ENCODE peak calls at places on chromosome 3, in seven cellular contexts. O is KG1, A is choroid plexus epithelial cell, L is LoVo, D is activated T-cell treated with anti-CD3 and anti-CD28 coated beads for 48 hours, R is mesothelial cell of epicardium, I is fibroblast of lung. W is an unnamed sample.

GRCh38 chr3:178584722-178585121 is 48.5 kb downstream of the KCNMB2 start:
- DNase-seq in O (no peak), D (no peak), L (no peak), R (no peak), A (no peak), I (no peak), W (no peak)

GRCh38 chr3:152202976-152203626 is 65.6 kb upstream of the MBNL1 start:
- DNase-seq in L (no peak), D (no peak), I (peak), R (no peak), A (peak), O (peak), W (no peak)

GRCh38 chr3:184570501-184570900 is 8.9 kb downstream of the EPHB3 start:
- DNase-seq in A (no peak), D (no peak), R (no peak), I (no peak), O (no peak), L (no peak), W (no peak)

GRCh38 chr3:134161817-134162396 is 88.8 kb downstream of the RYK start:
- DNase-seq in L (no peak), D (no peak), A (no peak), R (no peak), I (no peak), O (no peak), W (no peak)

GRCh38 chr3:12954891-12955650 is 113.7 kb upstream of the RPL32 start:
- DNase-seq in D (peak), I (peak), A (no peak), O (no peak), L (no peak), R (no peak), W (peak)

GRCh38 chr3:126911162-126912026 is 71.5 kb upstream of the PLXNA1 start:
- DNase-seq in R (no peak), A (peak), I (peak), O (peak), D (peak), L (peak), W (no peak)

GRCh38 chr3:54591157-54591556 is 336.7 kb downstream of the LRTM1 start:
- DNase-seq in R (no peak), O (no peak), D (no peak), L (no peak), A (no peak), I (no peak), W (no peak)

GRCh38 chr3:37114251-37115145 is 59.9 kb downstream of the LRRFIP2 start:
- DNase-seq in D (no peak), R (no peak), A (peak), L (no peak), I (peak), O (no peak), W (no peak)

GRCh38 chr3:2303567-2303966 is 204.9 kb downstream of the CNTN4 start:
- DNase-seq in A (peak), D (no peak), I (peak), O (peak), L (peak), R (peak), W (peak)

GRCh38 chr3:155362808-155363689 is 69.6 kb upstream of the STRIT1 start:
- DNase-seq in I (no peak), D (no peak), L (no peak), R (no peak), O (no peak), A (peak), W (no peak)

GRCh38 chr3:50211930-50212329 is 6.9 kb downstream of the SLC38A3 start:
- DNase-seq in A (peak), O (no peak), L (no peak), I (no peak), D (no peak), R (no peak), W (no peak)

GRCh38 chr3:41598804-41599481 is 363.0 kb downstream of the ULK4 start:
- DNase-seq in D (no peak), O (no peak), L (no peak), R (no peak), I (peak), A (peak), W (no peak)

GRCh38 chr3:24494616-24495333 is at the start of gene THRB:
- DNase-seq in I (peak), A (peak), R (peak), D (no peak), O (no peak), L (peak), W (peak)

GRCh38 chr3:184785856-184786255 is 26.1 kb upstream of the VPS8 start:
- DNase-seq in O (no peak), L (no peak), R (no peak), I (no peak), A (no peak), D (no peak), W (no peak)

GRCh38 chr3:171260430-171260829 is 199.8 kb downstream of the TNIK start:
- DNase-seq in D (no peak), O (no peak), R (no peak), L (no peak), A (no peak), I (no peak), W (no peak)

GRCh38 chr3:113084777-113085176 is 94.0 kb downstream of the GTPBP8 start:
- DNase-seq in O (no peak), L (no peak), R (no peak), A (peak), I (peak), D (no peak), W (no peak)

GRCh38 chr3:38805765-38806386 is 10.1 kb downstream of the SCN10A start:
- DNase-seq in A (peak), O (peak), D (peak), I (peak), R (peak), L (peak), W (peak)

GRCh38 chr3:190446492-190447301 is 3.0 kb downstream of the TMEM207 start:
- DNase-seq in A (peak), R (no peak), I (no peak), O (no peak), L (peak), D (no peak), W (no peak)

GRCh38 chr3:16136042-16136441 is 38.4 kb upstream of the GALNT15 start:
- DNase-seq in L (no peak), D (no peak), O (no peak), I (peak), R (no peak), A (peak), W (no peak)

GRCh38 chr3:186616299-186616617 is 3.4 kb downstream of the AHSG start:
- DNase-seq in R (no peak), O (no peak), I (no peak), A (no peak), L (no peak), D (no peak), W (no peak)

GRCh38 chr3:177427096-177427495 is 229.8 kb upstream of the TBL1XR1 start:
- DNase-seq in A (no peak), O (no peak), I (no peak), D (peak), R (no peak), L (no peak), W (no peak)

GRCh38 chr3:98765721-98766120 is 2.6 kb downstream of the ST3GAL6 start:
- DNase-seq in L (no peak), O (no peak), I (no peak), A (no peak), R (no peak), D (no peak), W (no peak)

GRCh38 chr3:11803977-11804903 is 42.4 kb downstream of the TAMM41 start:
- DNase-seq in O (no peak), L (peak), D (no peak), I (peak), A (peak), R (no peak), W (peak)

GRCh38 chr3:126132751-126133511 is 47.5 kb downstream of the ALDH1L1 start:
- DNase-seq in L (no peak), A (peak), I (no peak), R (peak), O (no peak), D (no peak), W (no peak)

GRCh38 chr3:127680146-127680661 is 7.5 kb downstream of the ABTB1 start:
- DNase-seq in L (no peak), O (no peak), A (no peak), D (no peak), R (peak), I (no peak), W (no peak)

GRCh38 chr3:17639257-17639656 is 103.2 kb downstream of the TBC1D5 start:
- DNase-seq in D (no peak), I (peak), L (no peak), R (no peak), A (peak), O (no peak), W (no peak)

GRCh38 chr3:13277860-13278531 is 142.1 kb downstream of the NUP210 start:
- DNase-seq in I (no peak), A (no peak), R (no peak), L (no peak), O (no peak), D (no peak), W (no peak)

GRCh38 chr3:18489939-18490338 is 64.8 kb upstream of the SATB1 start:
- DNase-seq in D (no peak), A (no peak), O (no peak), L (no peak), I (no peak), R (no peak), W (no peak)

GRCh38 chr3:151398895-151399294 is 14.3 kb upstream of the P2RY12 start:
- DNase-seq in L (no peak), A (no peak), D (no peak), O (no peak), I (no peak), R (no peak), W (no peak)

GRCh38 chr3:182913889-182914288 is 66.4 kb downstream of the DCUN1D1 start:
- DNase-seq in D (no peak), I (no peak), O (no peak), R (no peak), L (no peak), A (no peak), W (no peak)

GRCh38 chr3:135970500-135971116 is 5.1 kb downstream of the PPP2R3A start:
- DNase-seq in D (no peak), A (no peak), I (no peak), L (no peak), R (no peak), O (no peak), W (no peak)